ENCODE peak calls at places on chromosomes 4 and X, in six cellular contexts. P, H, N, E, Q and C are unnamed samples.

GRCh38 chr4:70623301-70623700 is 5.2 kb upstream of the ENAM start:
- DNase-seq in P (no peak), H (no peak), N (no peak), E (no peak), Q (no peak), C (no peak)

GRCh38 chrX:63934160-63934559 is 149.1 kb upstream of the ARHGEF9 start:
- DNase-seq in P (no peak), H (no peak), N (no peak), E (no peak), Q (no peak), C (no peak)

GRCh38 chr4:186134254-186134653 is 29.8 kb downstream of the FAM149A start:
- DNase-seq in P (no peak), H (no peak), N (no peak), E (no peak), Q (no peak), C (no peak)

GRCh38 chrX:65586491-65586890 is 51.9 kb upstream of the LAS1L start:
- DNase-seq in P (peak), H (no peak), N (no peak), E (no peak), Q (no peak), C (no peak)

GRCh38 chr4:123127218-123127617 is 204.8 kb upstream of the NUDT6 start:
- DNase-seq in P (peak), H (no peak), N (no peak), E (no peak), Q (no peak), C (no peak)

GRCh38 chrX:150903110-150903508 is 4.6 kb upstream of the CD99L2 start:
- DNase-seq in P (no peak), H (no peak), N (no peak), E (no peak), Q (no peak), C (no peak)

GRCh38 chr4:36326610-36327009 is 45.2 kb downstream of the DTHD1 start:
- DNase-seq in P (no peak), H (no peak), N (no peak), E (no peak), Q (no peak), C (no peak)

GRCh38 chr4:31175242-31175910 is 455.2 kb downstream of the PCDH7 start:
- DNase-seq in P (peak), H (no peak), N (no peak), E (no peak), Q (no peak), C (no peak)

GRCh38 chr4:40283968-40284367 is 51.2 kb upstream of the CHRNA9 start:
- DNase-seq in P (no peak), H (no peak), N (peak), E (no peak), Q (no peak), C (peak)